ENCODE peak calls at places on chromosomes 11 and 22, in four cellular contexts. F is GM12892, H is K562, W is H1. I is an unnamed sample.

GRCh38 chr11:2924821-2925675 is 4.2 kb downstream of the PHLDA2 start:
- DNase-seq in F (no peak), H (no peak), W (no peak), I (no peak)

GRCh38 chr11:87871071-87871470 is 304.2 kb downstream of the RAB38 start:
- DNase-seq in F (no peak), H (no peak), W (no peak), I (no peak)

GRCh38 chr11:43943931-43944751 is 1.7 kb downstream of the C11orf96 start:
- DNase-seq in F (no peak), H (no peak), W (peak), I (no peak)

GRCh38 chr11:34281256-34281655 is 76.6 kb downstream of the ABTB2 start:
- DNase-seq in F (no peak), H (no peak), W (no peak), I (no peak)

GRCh38 chr11:126411971-126412381 is 56.5 kb downstream of the ST3GAL4 start:
- DNase-seq in F (no peak), H (peak), W (no peak), I (no peak)

GRCh38 chr11:127114035-127114434 is 113.5 kb upstream of the KIRREL3 start:
- DNase-seq in F (no peak), H (no peak), W (no peak), I (no peak)

GRCh38 chr22:29629382-29630179 is 26.1 kb downstream of the NF2 start:
- DNase-seq in F (no peak), H (no peak), W (no peak), I (no peak)

GRCh38 chr22:22848364-22848866 is 39.2 kb upstream of the IGLL5 start:
- DNase-seq in F (no peak), H (peak), W (peak), I (no peak)

GRCh38 chr11:12161603-12162350 is 51.4 kb downstream of the MICAL2 start:
- DNase-seq in F (no peak), H (no peak), W (no peak), I (no peak)

GRCh38 chr11:12161137-12161536 is 50.7 kb downstream of the MICAL2 start:
- DNase-seq in F (no peak), H (no peak), W (no peak), I (no peak)

GRCh38 chr11:12160231-12160630 is 49.8 kb downstream of the MICAL2 start:
- DNase-seq in F (no peak), H (no peak), W (no peak), I (no peak)

GRCh38 chr11:12159351-12160099 is 49.1 kb downstream of the MICAL2 start:
- DNase-seq in F (no peak), H (no peak), W (no peak), I (no peak)

DNA sequence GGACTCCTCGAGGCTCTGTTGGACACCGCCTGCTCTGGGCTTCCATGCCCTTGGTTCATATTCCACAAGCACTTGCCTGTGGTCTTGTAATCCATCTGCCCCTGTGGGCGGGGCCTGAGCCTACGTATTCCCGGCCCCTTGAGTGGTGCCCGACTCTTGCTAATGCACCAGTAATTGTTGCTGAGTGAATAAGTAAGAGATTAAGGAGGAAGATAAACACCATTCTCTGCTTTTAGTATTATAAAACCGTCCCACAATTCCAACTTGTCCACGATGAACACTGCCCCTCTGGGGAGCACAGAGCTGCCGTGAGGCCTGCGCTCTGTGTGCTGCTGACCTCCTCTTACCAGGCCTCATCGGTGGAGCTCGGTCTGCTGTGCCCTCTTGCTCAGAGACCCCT is 50.3 kb downstream of the MICAL2 start:
- DNase-seq in F (no peak), H (no peak), W (no peak), I (no peak)
- TF ChIP-seq POLR2A in F (no peak), H (no peak), W (no peak), I (no peak)

GRCh38 chr22:49547751-49548239 is 279.9 kb downstream of the BRD1 start:
- DNase-seq in F (no peak), H (no peak), W (no peak), I (no peak)

GRCh38 chr22:49549256-49549655 is 278.4 kb downstream of the BRD1 start:
- DNase-seq in F (no peak), H (no peak), W (no peak), I (no peak)

GRCh38 chr22:49549851-49550430 is 277.7 kb downstream of the BRD1 start:
- DNase-seq in F (no peak), H (no peak), W (no peak), I (no peak)

GRCh38 chr22:49546811-49547585 is 280.7 kb downstream of the BRD1 start:
- DNase-seq in F (no peak), H (no peak), W (no peak), I (no peak)

GRCh38 chr22:49548356-49549202 is 279.1 kb downstream of the BRD1 start:
- DNase-seq in F (no peak), H (no peak), W (peak), I (no peak)
- TF ChIP-seq TAF1 in F (no peak), H (no peak), W (no peak), I (no peak)

GRCh38 chr11:33040127-33040861 is 922 bp downstream of the TCP11L1 start:
- DNase-seq in F (peak), H (peak), W (no peak), I (peak)

GRCh38 chr11:33040862-33041453 is 1.6 kb downstream of the TCP11L1 start:
- DNase-seq in F (no peak), H (no peak), W (no peak), I (no peak)

GRCh38 chr11:33034983-33035382 is 4.4 kb upstream of the TCP11L1 start:
- DNase-seq in F (no peak), H (no peak), W (no peak), I (no peak)

GRCh38 chr11:33043221-33043833 is 4.0 kb downstream of the TCP11L1 start:
- DNase-seq in F (no peak), H (no peak), W (no peak), I (no peak)

DNA sequence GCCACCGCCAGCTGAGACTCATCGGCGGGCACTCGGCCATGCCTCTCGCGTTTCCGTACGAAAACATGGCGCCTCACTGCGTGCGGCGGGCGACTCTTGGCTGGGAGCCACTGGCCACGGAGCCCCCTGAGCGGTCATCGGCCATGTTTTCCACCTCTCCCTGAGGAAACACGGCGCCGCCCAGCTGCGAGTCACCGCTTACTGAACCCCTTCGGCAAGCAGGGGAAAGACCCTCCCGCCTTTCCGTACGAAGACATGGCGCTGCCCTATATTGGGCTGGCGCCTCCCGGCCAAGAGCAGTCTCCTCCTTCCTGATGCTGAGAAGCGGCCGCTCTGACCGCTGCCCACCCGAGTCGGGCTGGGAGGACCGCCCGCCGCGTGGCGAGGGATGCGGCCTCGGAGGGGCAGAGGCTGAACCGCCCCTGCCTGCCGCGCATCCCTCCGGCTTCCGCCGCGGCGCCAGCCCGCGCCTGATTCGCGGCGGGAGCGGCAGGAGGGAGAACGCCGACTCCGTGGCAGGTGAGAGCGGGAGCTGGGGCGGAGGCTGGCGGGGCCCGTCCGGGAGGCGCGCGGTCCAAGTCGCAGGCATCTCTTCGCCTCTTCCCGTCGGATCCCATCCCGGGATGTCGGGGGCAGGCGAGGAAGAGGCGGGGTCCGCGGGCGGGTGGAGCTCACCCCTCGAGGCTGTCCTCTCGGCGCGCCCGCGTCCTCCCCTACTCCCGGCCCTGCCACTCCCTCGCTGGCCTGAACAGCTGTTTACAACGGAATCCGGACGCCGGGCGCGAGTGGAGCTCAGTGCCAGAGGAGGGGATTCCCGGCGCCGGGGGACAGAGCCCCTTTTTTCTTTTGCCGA is at the start of gene TCP11L1:
- DNase-seq in F (peak), H (peak), W (peak), I (peak)
- TF ChIP-seq POLR2A in F (peak), H (peak), W (no peak), I (peak)

GRCh38 chr11:122612123-122612824 is 43.2 kb upstream of the UBASH3B start:
- DNase-seq in F (no peak), H (no peak), W (no peak), I (no peak)
- TF ChIP-seq TAF1 in F (no peak), H (no peak), W (no peak), I (no peak)

DNA sequence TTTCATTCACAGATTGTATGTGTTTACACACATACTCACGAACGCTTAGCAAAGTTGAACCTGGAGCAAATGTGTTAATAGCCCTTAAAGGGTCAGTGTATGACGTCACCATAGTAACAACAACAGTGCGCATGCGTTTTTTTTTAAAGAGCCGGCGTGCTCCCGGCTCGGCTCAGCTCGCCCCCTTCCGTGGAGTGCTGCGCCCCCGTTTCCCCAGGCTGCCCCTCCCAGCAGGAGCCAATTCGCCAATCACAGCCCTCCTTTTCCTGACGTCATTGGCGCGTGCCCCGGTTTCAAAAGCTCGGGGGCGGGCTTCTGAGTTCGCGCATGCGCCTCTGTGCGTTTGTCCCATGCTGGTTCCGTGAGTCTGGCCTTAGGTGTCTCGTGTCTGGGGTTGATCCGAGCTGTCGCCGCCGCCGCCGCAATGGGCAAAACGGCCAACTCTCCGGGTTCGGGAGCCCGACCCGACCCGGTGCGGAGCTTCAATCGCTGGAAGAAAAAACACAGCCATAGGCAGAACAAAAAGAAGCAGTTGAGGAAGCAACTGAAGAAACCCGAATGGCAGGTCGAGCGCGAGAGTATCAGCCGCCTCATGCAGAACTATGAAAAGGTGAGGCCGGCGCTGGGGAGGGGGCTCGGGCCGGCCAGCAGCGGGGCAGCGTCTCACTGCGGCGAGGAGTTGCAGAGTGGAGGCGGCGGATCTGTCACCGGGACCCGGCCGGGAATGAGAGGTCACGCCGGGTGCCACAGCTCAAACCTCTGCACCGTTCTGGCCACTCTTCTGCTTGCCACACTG is at the start of gene DDX10:
- DNase-seq in F (peak), H (peak), W (peak), I (peak)
- TF ChIP-seq POLR2A in F (peak), H (peak), W (no peak), I (no peak)

GRCh38 chr22:36640106-36640672 is 63.4 kb downstream of the CACNG2 start:
- DNase-seq in F (no peak), H (no peak), W (no peak), I (no peak)
- TF ChIP-seq TAF1 in F (no peak), H (no peak), W (no peak), I (no peak)

DNA sequence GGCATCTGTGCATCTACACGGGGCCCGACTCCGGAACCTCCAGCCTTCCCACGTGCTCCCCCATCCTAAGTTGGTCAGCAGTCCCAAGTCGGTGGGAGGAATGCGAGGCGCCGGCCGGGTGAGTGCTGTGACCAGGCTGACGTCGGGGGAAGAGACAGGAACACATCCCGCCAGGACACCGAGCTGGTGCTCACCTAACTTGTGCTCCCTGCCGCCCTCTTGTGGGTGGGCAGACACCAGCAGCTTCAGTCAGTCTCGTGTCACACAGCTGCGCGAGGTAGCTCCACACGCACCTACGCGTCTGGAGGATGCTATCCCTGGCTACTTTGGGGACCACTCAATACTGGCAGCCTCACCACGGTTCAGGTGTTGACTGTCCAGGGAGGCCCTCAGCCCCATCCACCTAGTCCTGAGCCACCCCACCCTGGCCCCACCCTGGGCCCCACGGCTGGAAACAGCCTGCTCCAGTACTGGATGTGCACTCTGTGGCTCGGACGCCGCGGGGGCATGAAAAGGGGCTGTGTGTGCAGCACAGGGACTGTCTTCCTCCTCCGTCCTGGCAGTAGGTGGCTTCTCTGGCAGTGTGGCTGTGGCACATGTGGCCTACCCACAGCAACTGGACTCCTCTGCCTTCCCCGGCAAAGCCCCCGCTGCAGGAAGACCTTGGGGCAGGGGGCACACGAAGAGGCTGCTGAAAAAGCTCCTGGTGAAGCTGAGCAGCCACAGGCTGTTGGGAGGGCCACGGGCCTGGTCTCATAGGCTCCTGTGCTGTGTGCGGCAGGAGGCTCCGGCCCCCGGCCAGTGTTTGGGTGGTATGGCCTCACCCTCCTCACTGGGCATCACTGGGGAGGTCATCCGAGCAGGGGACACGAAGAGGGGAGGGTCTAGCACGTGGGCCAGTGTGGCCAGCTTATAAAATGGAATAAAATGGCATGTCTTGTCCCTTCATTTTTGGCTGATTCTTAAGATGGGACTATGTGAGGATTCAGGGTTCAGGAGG is 11.2 kb upstream of the BID start:
- DNase-seq in F (peak), H (peak), W (peak), I (no peak)
- TF ChIP-seq POLR2A in F (no peak), H (no peak), W (no peak), I (no peak)

GRCh38 chr11:6531267-6531752 is 34.2 kb downstream of the DNHD1 start:
- DNase-seq in F (no peak), H (peak), W (no peak), I (no peak)

GRCh38 chr11:6526411-6527135 is 29.5 kb downstream of the DNHD1 start:
- DNase-seq in F (no peak), H (no peak), W (no peak), I (no peak)

DNA sequence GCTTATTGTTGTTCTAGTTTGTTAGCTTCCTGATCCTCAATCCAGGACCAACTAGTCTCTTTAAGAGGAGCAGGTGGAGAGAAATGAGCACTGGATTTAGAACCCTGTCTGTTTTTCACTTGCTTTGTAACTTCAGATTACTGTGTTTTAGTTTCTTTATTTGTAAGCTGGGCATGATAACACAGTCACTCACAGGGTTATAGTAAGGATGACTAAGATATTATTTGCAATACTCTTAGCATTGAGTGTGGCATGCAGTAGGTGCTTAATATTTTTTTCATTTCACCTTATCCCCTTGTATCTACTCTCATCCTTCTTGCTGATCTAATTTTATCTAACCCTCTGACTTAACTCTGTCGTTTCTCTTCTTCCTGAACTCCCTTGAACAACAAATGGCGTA is 33.8 kb downstream of the DNHD1 start:
- DNase-seq in F (no peak), H (no peak), W (no peak), I (no peak)
- TF ChIP-seq TAF1 in F (no peak), H (no peak), W (no peak), I (no peak)

GRCh38 chr11:65014146-65014960 is at the start of gene ARL2:
- DNase-seq in F (peak), H (peak), W (peak), I (peak)
- TF ChIP-seq POLR2A in F (peak), H (peak), W (no peak), I (peak)

GRCh38 chr11:64713031-64713780 is 9.8 kb downstream of the NRXN2 start:
- DNase-seq in F (no peak), H (no peak), W (no peak), I (no peak)

GRCh38 chr11:64711138-64711943 is 11.7 kb downstream of the NRXN2 start:
- DNase-seq in F (no peak), H (no peak), W (peak), I (no peak)

GRCh38 chr11:64711944-64712306 is 11.1 kb downstream of the NRXN2 start:
- DNase-seq in F (no peak), H (no peak), W (no peak), I (no peak)

GRCh38 chr11:64713781-64714363 is 9.1 kb downstream of the NRXN2 start:
- DNase-seq in F (no peak), H (no peak), W (peak), I (no peak)

GRCh38 chr11:64712430-64713030 is 10.5 kb downstream of the NRXN2 start:
- DNase-seq in F (no peak), H (peak), W (no peak), I (no peak)
- TF ChIP-seq TAF1 in F (no peak), H (no peak), W (no peak), I (no peak)

I was measured in GM12891.